ENCODE peak calls at places on chromosome 6, in four cellular contexts. D is GM23338, T is breast epithelium, G is SK-N-SH. H is an unnamed sample.

GRCh38 chr6:33505544-33506330 is 51.4 kb downstream of the ZBTB9 start:
- DNase-seq in D (no peak), T (no peak), G (no peak), H (no peak)

GRCh38 chr6:160883999-160884398 is 107.6 kb upstream of the MAP3K4 start:
- DNase-seq in D (peak; percentile 31), T (no peak), G (no peak), H (no peak)

GRCh38 chr6:33343953-33344611 is 26.5 kb upstream of the ZBTB22 start:
- DNase-seq in D (no peak), T (no peak), G (no peak), H (no peak)

GRCh38 chr6:220736-221475 is 71.4 kb upstream of the DUSP22 start:
- DNase-seq in D (no peak), T (no peak), G (no peak), H (no peak)

GRCh38 chr6:169529931-169530761 is 171.7 kb downstream of the WDR27 start:
- DNase-seq in D (no peak), T (peak; percentile 37), G (no peak), H (no peak)

GRCh38 chr6:132570221-132570777 is at the start of gene TAAR6:
- DNase-seq in D (peak; percentile 4), T (no peak), G (no peak), H (no peak)

GRCh38 chr6:6915813-6916547 is 191.8 kb upstream of the RREB1 start:
- DNase-seq in D (no peak), T (peak; percentile 53), G (no peak), H (no peak)

GRCh38 chr6:11535801-11536230 is 1.7 kb upstream of the TMEM170B start:
- DNase-seq in D (no peak), T (no peak), G (no peak), H (peak; percentile 33)

GRCh38 chr6:10884245-10884972 is 2.4 kb upstream of the SYCP2L start:
- DNase-seq in D (peak; percentile 79), T (no peak), G (no peak), H (no peak)

GRCh38 chr6:51820555-51820954 is 266.9 kb downstream of the PKHD1 start:
- DNase-seq in D (no peak), T (no peak), G (no peak), H (no peak)

GRCh38 chr6:158717341-158718328 is 67.8 kb downstream of the SYTL3 start:
- DNase-seq in D (no peak), T (no peak), G (no peak), H (no peak)

GRCh38 chr6:133108377-133108776 is 132.8 kb upstream of the EYA4 start:
- DNase-seq in D (no peak), T (no peak), G (peak; percentile 41), H (no peak)

GRCh38 chr6:37804676-37805075 is 14.9 kb upstream of the ZFAND3 start:
- DNase-seq in D (no peak), T (no peak), G (no peak), H (no peak)

GRCh38 chr6:119148102-119148824 is 69.8 kb upstream of the FAM184A start:
- DNase-seq in D (peak; percentile 68), T (no peak), G (peak; percentile 66), H (no peak)

GRCh38 chr6:109349419-109349987 is 32.8 kb downstream of the CD164 start:
- DNase-seq in D (no peak), T (no peak), G (peak; percentile 43), H (peak; percentile 73)

GRCh38 chr6:142942805-142943227 is 2.2 kb downstream of the HIVEP2 start:
- DNase-seq in D (no peak), T (no peak), G (peak; percentile 36), H (no peak)

GRCh38 chr6:10391299-10391630 is 23.6 kb downstream of the TFAP2A start:
- DNase-seq in D (no peak), T (no peak), G (no peak), H (no peak)

GRCh38 chr6:44858998-44859397 is 469.1 kb upstream of the RUNX2 start:
- DNase-seq in D (peak; percentile 8), T (no peak), G (no peak), H (no peak)

GRCh38 chr6:15763827-15764226 is 101.0 kb upstream of the DTNBP1 start:
- DNase-seq in D (peak; percentile 16), T (no peak), G (no peak), H (no peak)

GRCh38 chr6:124798942-124799496 is 163.2 kb upstream of the RNF217 start:
- DNase-seq in D (no peak), T (no peak), G (no peak), H (no peak)

GRCh38 chr6:132114201-132114860 is 163.2 kb upstream of the CCN2 start:
- DNase-seq in D (no peak), T (no peak), G (no peak), H (no peak)

GRCh38 chr6:17354700-17355403 is 38.5 kb upstream of the CAP2 start:
- DNase-seq in D (no peak), T (no peak), G (no peak), H (no peak)

GRCh38 chr6:31530659-31531058 is 1.9 kb downstream of the MCCD1 start:
- DNase-seq in D (no peak), T (no peak), G (no peak), H (no peak)

GRCh38 chr6:136208783-136209182 is 41.3 kb downstream of the MTFR2 start:
- DNase-seq in D (peak; percentile 60), T (no peak), G (no peak), H (no peak)

GRCh38 chr6:27479319-27480182 is 6.6 kb upstream of the ZNF184 start:
- DNase-seq in D (peak; percentile 81), T (peak; percentile 80), G (peak; percentile 65), H (peak; percentile 63)

GRCh38 chr6:27478706-27479318 is 5.9 kb upstream of the ZNF184 start:
- DNase-seq in D (peak; percentile 85), T (peak; percentile 95), G (peak; percentile 40), H (peak; percentile 88)

GRCh38 chr6:27476090-27476489 is 3.2 kb upstream of the ZNF184 start:
- DNase-seq in D (no peak), T (no peak), G (no peak), H (no peak)

GRCh38 chr6:27478141-27478705 is 5.3 kb upstream of the ZNF184 start:
- DNase-seq in D (peak; percentile 15), T (no peak), G (no peak), H (no peak)

DNA sequence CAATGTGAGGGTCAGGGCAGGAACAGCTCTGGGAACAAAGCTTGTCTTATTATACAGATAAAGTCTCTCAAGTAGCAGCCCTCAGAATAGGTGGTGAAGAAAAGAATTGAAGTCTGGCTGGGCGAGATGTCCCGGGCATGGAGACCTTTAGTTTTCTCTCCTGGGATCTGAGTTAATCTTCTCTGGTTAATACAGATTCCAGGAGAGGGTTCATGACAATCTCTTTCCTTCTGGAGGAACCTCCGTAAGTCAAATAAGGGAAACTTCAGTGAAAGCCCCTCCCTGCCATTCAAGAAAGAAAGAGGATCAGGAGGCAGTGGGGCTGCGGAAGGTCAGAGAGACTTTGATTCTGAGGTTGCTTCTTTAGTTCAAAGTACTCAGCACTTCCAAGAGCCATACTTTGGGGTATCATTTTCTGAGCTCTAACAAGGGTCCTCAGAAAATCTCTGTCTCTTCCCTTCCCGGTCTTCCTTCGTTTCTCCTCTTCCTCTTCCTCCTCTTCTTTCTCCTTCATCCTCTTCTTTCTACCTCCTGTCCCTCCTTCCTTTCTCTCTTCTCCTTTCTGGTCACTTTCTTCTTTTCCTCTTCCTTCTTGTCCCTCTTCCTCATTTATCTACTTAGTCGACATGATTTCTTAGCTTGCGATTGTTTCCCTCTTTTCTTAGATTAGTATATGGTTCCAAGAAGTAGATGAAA is 4.6 kb upstream of the ZNF184 start:
- DNase-seq in D (peak; percentile 20), T (no peak), G (no peak), H (no peak)
- H3K4me3 ChIP-seq in D (peak overlapping the region; percentile 75), T (peak overlapping the region; percentile 71), G (no peak overlapping the region), H (no peak overlapping the region)

GRCh38 chr6:98136333-98136732 is 698.0 kb upstream of the POU3F2 start:
- DNase-seq in D (no peak), T (no peak), G (no peak), H (no peak)
- H3K27ac ChIP-seq in D (no peak overlapping the region), T (no peak overlapping the region), G (no peak overlapping the region), H (no peak overlapping the region)

GRCh38 chr6:1825926-1826325 is 216.2 kb downstream of the FOXC1 start:
- DNase-seq in D (no peak), T (no peak), G (no peak), H (no peak)
- TF ChIP-seq POLR2AphosphoS5 in D (no peak), T (no peak), G (no peak), H (no peak)

GRCh38 chr6:90294008-90294511 is 2.6 kb downstream of the BACH2 start:
- DNase-seq in D (no peak), T (no peak), G (no peak), H (no peak)
- H3K4me3 ChIP-seq in D (peak overlapping the region; percentile 85), T (no peak overlapping the region), G (no peak overlapping the region), H (no peak overlapping the region)

GRCh38 chr6:155275808-155276480 is 12.1 kb downstream of the CLDN20 start:
- DNase-seq in D (no peak), T (no peak), G (peak; percentile 57), H (no peak)
- H3K27ac ChIP-seq in D (no peak overlapping the region), T (peak overlapping the region; percentile 62), G (peak overlapping the region; percentile 93), H (peak overlapping the region; percentile 2)

GRCh38 chr6:43723737-43724295 is 36.2 kb upstream of the MRPS18A start:
- DNase-seq in D (peak; percentile 91), T (peak; percentile 66), G (peak; percentile 77), H (peak; percentile 89)
- TF ChIP-seq POLR2AphosphoS5 in D (no peak), T (no peak), G (no peak), H (peak; percentile 52)

GRCh38 chr6:157607317-157608109 is 215.5 kb upstream of the SNX9 start:
- DNase-seq in D (peak; percentile 78), T (no peak), G (no peak), H (no peak)

GRCh38 chr6:157606516-157606915 is 216.5 kb upstream of the SNX9 start:
- DNase-seq in D (no peak), T (no peak), G (no peak), H (no peak)

GRCh38 chr6:157603971-157604370 is 219.1 kb upstream of the SNX9 start:
- DNase-seq in D (no peak), T (no peak), G (no peak), H (no peak)

GRCh38 chr6:157604816-157605215 is 218.2 kb upstream of the SNX9 start:
- DNase-seq in D (no peak), T (no peak), G (no peak), H (no peak)

GRCh38 chr6:157605484-157605883 is 217.6 kb upstream of the SNX9 start:
- DNase-seq in D (no peak), T (no peak), G (no peak), H (no peak)
- H3K4me3 ChIP-seq in D (no peak overlapping the region), T (no peak overlapping the region), G (no peak overlapping the region), H (no peak overlapping the region)

DNA sequence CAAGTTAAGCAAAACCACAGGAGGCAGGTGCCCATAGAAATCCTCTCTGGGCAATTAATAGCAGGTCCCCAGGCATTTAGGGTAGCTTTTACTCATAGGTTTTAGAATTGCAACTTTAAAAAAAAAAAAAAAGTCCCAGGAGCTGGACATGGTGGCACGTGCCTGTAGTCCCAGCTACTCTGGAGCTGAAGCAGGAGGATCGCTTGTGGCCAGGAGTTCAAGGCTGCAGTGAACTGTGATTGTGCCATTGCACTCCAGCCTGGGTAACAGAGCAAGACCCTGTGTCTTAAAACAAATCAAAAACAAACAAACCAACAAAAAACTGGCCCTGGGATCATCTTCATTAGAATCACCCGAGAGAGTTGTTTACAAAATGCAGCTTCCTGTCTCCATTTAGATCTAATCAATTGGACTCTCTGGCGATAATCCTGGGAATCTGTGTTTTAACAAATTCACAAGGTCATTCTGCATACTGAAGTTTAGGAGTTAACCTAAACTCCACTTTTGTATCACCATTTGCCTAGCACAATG is 131.8 kb upstream of the AKAP12 start:
- DNase-seq in D (no peak), T (no peak), G (no peak), H (no peak)
- H3K27ac ChIP-seq in D (no peak overlapping the region), T (no peak overlapping the region), G (no peak overlapping the region), H (no peak overlapping the region)

H was measured in stomach.